ENCODE peak calls at places on chromosome 1, in six cellular contexts. One of them, this sample, is unnamed.

GRCh38 chr1:40638097-40639036 is 27.1 kb downstream of the RIMS3 start:
- DNase-seq in GM20000: no peak
- DNase-seq in mesendoderm: peak
- DNase-seq in non-pigmented ciliary epithelial cell: no peak
- DNase-seq in stimulated activated CD4-positive, alpha-beta T cell treated with anti-CD3 and anti-CD28 coated beads, Interleukin-2, amount 100 ng/mL, for 48 hours: no peak
- DNase-seq in transverse colon: no peak
- DNase-seq in this sample: peak

GRCh38 chr1:43305461-43305860 is 4.7 kb downstream of the TIE1 start:
- DNase-seq in GM20000: no peak
- DNase-seq in mesendoderm: no peak
- DNase-seq in non-pigmented ciliary epithelial cell: no peak
- DNase-seq in stimulated activated CD4-positive, alpha-beta T cell treated with anti-CD3 and anti-CD28 coated beads, Interleukin-2, amount 100 ng/mL, for 48 hours: no peak
- DNase-seq in transverse colon: peak
- DNase-seq in this sample: no peak

GRCh38 chr1:212234431-212235298 is 50.5 kb upstream of the PPP2R5A start:
- DNase-seq in GM20000: peak
- DNase-seq in mesendoderm: no peak
- DNase-seq in non-pigmented ciliary epithelial cell: peak
- DNase-seq in stimulated activated CD4-positive, alpha-beta T cell treated with anti-CD3 and anti-CD28 coated beads, Interleukin-2, amount 100 ng/mL, for 48 hours: no peak
- DNase-seq in transverse colon: no peak
- DNase-seq in this sample: no peak

GRCh38 chr1:108704501-108704900 is 8.2 kb upstream of the FNDC7 start:
- DNase-seq in GM20000: no peak
- DNase-seq in mesendoderm: no peak
- DNase-seq in non-pigmented ciliary epithelial cell: no peak
- DNase-seq in stimulated activated CD4-positive, alpha-beta T cell treated with anti-CD3 and anti-CD28 coated beads, Interleukin-2, amount 100 ng/mL, for 48 hours: no peak
- DNase-seq in transverse colon: no peak
- DNase-seq in this sample: no peak

GRCh38 chr1:22699629-22700028 is 11.0 kb upstream of the EPHB2 start:
- DNase-seq in GM20000: no peak
- DNase-seq in mesendoderm: no peak
- DNase-seq in non-pigmented ciliary epithelial cell: no peak
- DNase-seq in stimulated activated CD4-positive, alpha-beta T cell treated with anti-CD3 and anti-CD28 coated beads, Interleukin-2, amount 100 ng/mL, for 48 hours: no peak
- DNase-seq in transverse colon: no peak
- DNase-seq in this sample: no peak

GRCh38 chr1:51344602-51345299 is 14.4 kb upstream of the TTC39A start:
- DNase-seq in GM20000: peak
- DNase-seq in mesendoderm: peak
- DNase-seq in non-pigmented ciliary epithelial cell: no peak
- DNase-seq in stimulated activated CD4-positive, alpha-beta T cell treated with anti-CD3 and anti-CD28 coated beads, Interleukin-2, amount 100 ng/mL, for 48 hours: no peak
- DNase-seq in transverse colon: peak
- DNase-seq in this sample: peak

GRCh38 chr1:209937996-209938959 is at the start of gene SYT14:
- DNase-seq in GM20000: peak
- DNase-seq in mesendoderm: peak
- DNase-seq in non-pigmented ciliary epithelial cell: no peak
- DNase-seq in stimulated activated CD4-positive, alpha-beta T cell treated with anti-CD3 and anti-CD28 coated beads, Interleukin-2, amount 100 ng/mL, for 48 hours: peak
- DNase-seq in transverse colon: no peak
- DNase-seq in this sample: peak

GRCh38 chr1:166944186-166944967 is 31.0 kb downstream of the ILDR2 start:
- DNase-seq in GM20000: no peak
- DNase-seq in mesendoderm: no peak
- DNase-seq in non-pigmented ciliary epithelial cell: peak
- DNase-seq in stimulated activated CD4-positive, alpha-beta T cell treated with anti-CD3 and anti-CD28 coated beads, Interleukin-2, amount 100 ng/mL, for 48 hours: no peak
- DNase-seq in transverse colon: no peak
- DNase-seq in this sample: no peak

GRCh38 chr1:215210167-215210566 is 127.6 kb downstream of the KCNK2 start:
- DNase-seq in GM20000: no peak
- DNase-seq in mesendoderm: no peak
- DNase-seq in non-pigmented ciliary epithelial cell: no peak
- DNase-seq in stimulated activated CD4-positive, alpha-beta T cell treated with anti-CD3 and anti-CD28 coated beads, Interleukin-2, amount 100 ng/mL, for 48 hours: no peak
- DNase-seq in transverse colon: no peak
- DNase-seq in this sample: no peak

GRCh38 chr1:43576521-43576920 is 45.8 kb downstream of the PTPRF start:
- DNase-seq in GM20000: no peak
- DNase-seq in mesendoderm: no peak
- DNase-seq in non-pigmented ciliary epithelial cell: no peak
- DNase-seq in stimulated activated CD4-positive, alpha-beta T cell treated with anti-CD3 and anti-CD28 coated beads, Interleukin-2, amount 100 ng/mL, for 48 hours: no peak
- DNase-seq in transverse colon: no peak
- DNase-seq in this sample: no peak

GRCh38 chr1:88683516-88683847 is 591 bp upstream of the PKN2 start:
- DNase-seq in GM20000: peak
- DNase-seq in mesendoderm: no peak
- DNase-seq in non-pigmented ciliary epithelial cell: no peak
- DNase-seq in stimulated activated CD4-positive, alpha-beta T cell treated with anti-CD3 and anti-CD28 coated beads, Interleukin-2, amount 100 ng/mL, for 48 hours: peak
- DNase-seq in transverse colon: peak
- DNase-seq in this sample: no peak

GRCh38 chr1:22600071-22600816 is 36.2 kb upstream of the C1QA start:
- DNase-seq in GM20000: no peak
- DNase-seq in mesendoderm: no peak
- DNase-seq in non-pigmented ciliary epithelial cell: no peak
- DNase-seq in stimulated activated CD4-positive, alpha-beta T cell treated with anti-CD3 and anti-CD28 coated beads, Interleukin-2, amount 100 ng/mL, for 48 hours: no peak
- DNase-seq in transverse colon: peak
- DNase-seq in this sample: no peak

GRCh38 chr1:22643381-22643780 is at the start of gene C1QC:
- DNase-seq in GM20000: no peak
- DNase-seq in mesendoderm: no peak
- DNase-seq in non-pigmented ciliary epithelial cell: no peak
- DNase-seq in stimulated activated CD4-positive, alpha-beta T cell treated with anti-CD3 and anti-CD28 coated beads, Interleukin-2, amount 100 ng/mL, for 48 hours: no peak
- DNase-seq in transverse colon: peak
- DNase-seq in this sample: no peak

GRCh38 chr1:153985341-153985912 is 712 bp downstream of the RAB13 start:
- DNase-seq in GM20000: no peak
- DNase-seq in mesendoderm: peak
- DNase-seq in non-pigmented ciliary epithelial cell: no peak
- DNase-seq in stimulated activated CD4-positive, alpha-beta T cell treated with anti-CD3 and anti-CD28 coated beads, Interleukin-2, amount 100 ng/mL, for 48 hours: no peak
- DNase-seq in transverse colon: peak
- DNase-seq in this sample: no peak

GRCh38 chr1:180563013-180563827 is 4.5 kb downstream of the OVAAL start:
- DNase-seq in GM20000: no peak
- DNase-seq in mesendoderm: peak
- DNase-seq in non-pigmented ciliary epithelial cell: no peak
- DNase-seq in stimulated activated CD4-positive, alpha-beta T cell treated with anti-CD3 and anti-CD28 coated beads, Interleukin-2, amount 100 ng/mL, for 48 hours: no peak
- DNase-seq in transverse colon: peak
- DNase-seq in this sample: no peak

GRCh38 chr1:151135433-151136385 is 10.7 kb downstream of the SEMA6C start:
- DNase-seq in GM20000: no peak
- DNase-seq in mesendoderm: peak
- DNase-seq in non-pigmented ciliary epithelial cell: no peak
- DNase-seq in stimulated activated CD4-positive, alpha-beta T cell treated with anti-CD3 and anti-CD28 coated beads, Interleukin-2, amount 100 ng/mL, for 48 hours: no peak
- DNase-seq in transverse colon: no peak
- DNase-seq in this sample: no peak

GRCh38 chr1:147541672-147542548 is 609 bp downstream of the BCL9 start:
- DNase-seq in GM20000: peak
- DNase-seq in mesendoderm: peak
- DNase-seq in non-pigmented ciliary epithelial cell: no peak
- DNase-seq in stimulated activated CD4-positive, alpha-beta T cell treated with anti-CD3 and anti-CD28 coated beads, Interleukin-2, amount 100 ng/mL, for 48 hours: peak
- DNase-seq in transverse colon: peak
- DNase-seq in this sample: peak

GRCh38 chr1:180173952-180174351 is 19.3 kb downstream of the QSOX1 start:
- DNase-seq in GM20000: no peak
- DNase-seq in mesendoderm: no peak
- DNase-seq in non-pigmented ciliary epithelial cell: no peak
- DNase-seq in stimulated activated CD4-positive, alpha-beta T cell treated with anti-CD3 and anti-CD28 coated beads, Interleukin-2, amount 100 ng/mL, for 48 hours: no peak
- DNase-seq in transverse colon: peak
- DNase-seq in this sample: no peak

GRCh38 chr1:210654176-210654786 is 325.6 kb downstream of the HHAT start:
- DNase-seq in GM20000: no peak
- DNase-seq in mesendoderm: no peak
- DNase-seq in non-pigmented ciliary epithelial cell: no peak
- DNase-seq in stimulated activated CD4-positive, alpha-beta T cell treated with anti-CD3 and anti-CD28 coated beads, Interleukin-2, amount 100 ng/mL, for 48 hours: no peak
- DNase-seq in transverse colon: no peak
- DNase-seq in this sample: no peak

GRCh38 chr1:175132456-175132855 is 60.1 kb downstream of the KIAA0040 start:
- DNase-seq in GM20000: no peak
- DNase-seq in mesendoderm: no peak
- DNase-seq in non-pigmented ciliary epithelial cell: no peak
- DNase-seq in stimulated activated CD4-positive, alpha-beta T cell treated with anti-CD3 and anti-CD28 coated beads, Interleukin-2, amount 100 ng/mL, for 48 hours: no peak
- DNase-seq in transverse colon: no peak
- DNase-seq in this sample: no peak

GRCh38 chr1:176656257-176656995 is 193.5 kb downstream of the PAPPA2 start:
- DNase-seq in GM20000: no peak
- DNase-seq in mesendoderm: peak
- DNase-seq in non-pigmented ciliary epithelial cell: peak
- DNase-seq in stimulated activated CD4-positive, alpha-beta T cell treated with anti-CD3 and anti-CD28 coated beads, Interleukin-2, amount 100 ng/mL, for 48 hours: no peak
- DNase-seq in transverse colon: no peak
- DNase-seq in this sample: peak

GRCh38 chr1:74652711-74653131 is 20.9 kb downstream of the ERICH3 start:
- DNase-seq in GM20000: peak
- DNase-seq in mesendoderm: no peak
- DNase-seq in non-pigmented ciliary epithelial cell: peak
- DNase-seq in stimulated activated CD4-positive, alpha-beta T cell treated with anti-CD3 and anti-CD28 coated beads, Interleukin-2, amount 100 ng/mL, for 48 hours: no peak
- DNase-seq in transverse colon: no peak
- DNase-seq in this sample: no peak

GRCh38 chr1:204102719-204103118 is 29.8 kb downstream of the SOX13 start:
- DNase-seq in GM20000: no peak
- DNase-seq in mesendoderm: peak
- DNase-seq in non-pigmented ciliary epithelial cell: no peak
- DNase-seq in stimulated activated CD4-positive, alpha-beta T cell treated with anti-CD3 and anti-CD28 coated beads, Interleukin-2, amount 100 ng/mL, for 48 hours: no peak
- DNase-seq in transverse colon: no peak
- DNase-seq in this sample: no peak

GRCh38 chr1:114043046-114043445 is 63.8 kb downstream of the OLFML3 start:
- DNase-seq in GM20000: no peak
- DNase-seq in mesendoderm: no peak
- DNase-seq in non-pigmented ciliary epithelial cell: no peak
- DNase-seq in stimulated activated CD4-positive, alpha-beta T cell treated with anti-CD3 and anti-CD28 coated beads, Interleukin-2, amount 100 ng/mL, for 48 hours: no peak
- DNase-seq in transverse colon: no peak
- DNase-seq in this sample: no peak

GRCh38 chr1:54810144-54810942 is 9.2 kb upstream of the TTC22 start:
- DNase-seq in GM20000: peak
- DNase-seq in mesendoderm: peak
- DNase-seq in non-pigmented ciliary epithelial cell: no peak
- DNase-seq in stimulated activated CD4-positive, alpha-beta T cell treated with anti-CD3 and anti-CD28 coated beads, Interleukin-2, amount 100 ng/mL, for 48 hours: peak
- DNase-seq in transverse colon: peak
- DNase-seq in this sample: peak

GRCh38 chr1:50917796-50918137 is 42.3 kb downstream of the FAF1 start:
- DNase-seq in GM20000: peak
- DNase-seq in mesendoderm: no peak
- DNase-seq in non-pigmented ciliary epithelial cell: no peak
- DNase-seq in stimulated activated CD4-positive, alpha-beta T cell treated with anti-CD3 and anti-CD28 coated beads, Interleukin-2, amount 100 ng/mL, for 48 hours: no peak
- DNase-seq in transverse colon: no peak
- DNase-seq in this sample: no peak

GRCh38 chr1:155170806-155171205 is 2.3 kb downstream of the KRTCAP2 start:
- DNase-seq in GM20000: no peak
- DNase-seq in mesendoderm: no peak
- DNase-seq in non-pigmented ciliary epithelial cell: no peak
- DNase-seq in stimulated activated CD4-positive, alpha-beta T cell treated with anti-CD3 and anti-CD28 coated beads, Interleukin-2, amount 100 ng/mL, for 48 hours: no peak
- DNase-seq in transverse colon: no peak
- DNase-seq in this sample: no peak

GRCh38 chr1:29546496-29546895 is 310.2 kb downstream of the PTPRU start:
- DNase-seq in GM20000: no peak
- DNase-seq in mesendoderm: no peak
- DNase-seq in non-pigmented ciliary epithelial cell: no peak
- DNase-seq in stimulated activated CD4-positive, alpha-beta T cell treated with anti-CD3 and anti-CD28 coated beads, Interleukin-2, amount 100 ng/mL, for 48 hours: no peak
- DNase-seq in transverse colon: no peak
- DNase-seq in this sample: no peak